ENCODE peak calls at places on chromosome 5, in seven cellular contexts. H is neuronal stem cell, E is IMR-90, M is mesendoderm, G is H9, L is trophoblast cell, K is H1. I is an unnamed sample.
A peak's percentile ranks its signal among the peaks of the same experiment; 100 is the strongest.

GRCh38 chr5:1594336-1595106 is 70.8 kb upstream of the LPCAT1 start:
- DNase-seq in H (peak; percentile 90), E (no peak), L (peak; percentile 52), M (peak; percentile 94), G (peak; percentile 92), K (peak; percentile 81), I (peak; percentile 40)

GRCh38 chr5:30197662-30198061 is 995.8 kb upstream of the CDH6 start:
- DNase-seq in L (no peak), K (no peak), E (no peak), H (no peak), M (no peak), G (no peak), I (no peak)

GRCh38 chr5:13821366-13821765 is 123.1 kb downstream of the DNAH5 start:
- DNase-seq in K (no peak), E (peak; percentile 38), L (no peak), H (no peak), M (no peak), G (no peak), I (no peak)

GRCh38 chr5:35117960-35118359 is 70.2 kb upstream of the AGXT2 start:
- DNase-seq in K (no peak), L (no peak), G (no peak), M (no peak), H (no peak), E (peak; percentile 89), I (peak; percentile 71)

GRCh38 chr5:179254638-179255271 is 90.5 kb downstream of the ADAMTS2 start:
- DNase-seq in M (no peak), H (no peak), E (no peak), G (peak; percentile 3), K (no peak), L (no peak), I (no peak)

GRCh38 chr5:88142801-88143692 is 125.6 kb downstream of the TMEM161B start:
- DNase-seq in L (no peak), H (peak; percentile 31), M (peak; percentile 22), K (no peak), G (no peak), E (no peak), I (peak; percentile 18)

GRCh38 chr5:1314564-1314982 is 19.7 kb upstream of the TERT start:
- DNase-seq in M (no peak), E (no peak), L (no peak), G (no peak), K (no peak), H (no peak), I (no peak)

GRCh38 chr5:34674226-34674625 is 18.1 kb downstream of the RAI14 start:
- DNase-seq in M (no peak), K (no peak), G (no peak), L (peak; percentile 41), H (no peak), E (peak; percentile 98), I (peak; percentile 74)

GRCh38 chr5:60677831-60678664 is 21.9 kb downstream of the DEPDC1B start:
- DNase-seq in G (no peak), E (peak; percentile 58), K (no peak), H (no peak), L (no peak), M (peak; percentile 59), I (peak; percentile 66)

GRCh38 chr5:11319851-11320580 is 559.0 kb upstream of the DAP start:
- DNase-seq in E (peak; percentile 12), L (peak; percentile 10), M (no peak), H (no peak), K (no peak), G (no peak), I (peak; percentile 80)

GRCh38 chr5:133314086-133314485 is 262.3 kb downstream of the HSPA4 start:
- DNase-seq in H (no peak), L (peak; percentile 72), E (no peak), M (no peak), G (no peak), K (no peak), I (no peak)

GRCh38 chr5:138138949-138139775 is at the start of gene NME5:
- DNase-seq in E (peak; percentile 40), M (peak; percentile 88), G (peak; percentile 82), K (peak; percentile 43), L (no peak), H (peak; percentile 38), I (peak; percentile 63)

DNA sequence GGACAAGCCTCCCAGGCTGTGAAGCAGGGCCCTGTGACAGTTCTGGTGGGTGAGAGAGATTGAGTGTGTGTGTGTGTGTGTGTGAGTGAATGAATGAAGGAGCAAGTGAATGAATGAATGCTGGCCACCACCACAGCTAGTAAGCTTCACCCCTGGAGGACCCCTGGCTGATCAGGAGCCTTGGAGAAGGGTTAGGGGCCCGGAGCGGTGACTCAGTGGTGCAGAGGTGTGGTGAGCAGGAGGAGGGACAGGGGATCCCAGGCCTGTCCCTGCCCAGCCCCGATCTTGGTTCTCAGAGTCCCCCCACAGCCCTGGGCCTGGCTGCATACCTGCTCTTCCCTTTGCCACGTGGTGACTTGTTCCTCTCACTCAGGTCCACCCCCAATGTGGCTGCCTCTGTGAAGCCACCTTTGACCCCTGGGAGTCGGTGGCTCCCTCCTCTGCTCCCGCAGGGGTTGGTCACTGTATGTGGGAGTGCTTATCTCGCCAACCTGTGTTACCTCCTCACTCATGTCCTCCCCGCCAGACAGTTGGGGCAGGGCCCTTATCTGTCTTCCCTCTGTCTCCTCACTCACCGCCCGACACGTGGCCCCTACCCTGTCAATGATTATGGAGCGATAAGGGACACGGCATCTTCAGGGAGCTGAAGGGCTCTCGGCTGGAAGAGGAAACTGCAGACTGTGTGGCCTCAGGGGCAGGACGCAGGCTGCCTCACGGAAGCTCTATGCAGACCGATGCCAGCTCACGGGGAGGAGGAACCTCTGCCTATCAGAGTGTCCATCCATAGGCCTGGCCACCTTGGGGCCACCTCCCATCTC is 99.9 kb upstream of the PITX1 start:
- DNase-seq in K (no peak), M (peak; percentile 77), E (no peak), L (peak; percentile 95), H (no peak), G (no peak), I (no peak)
- H4K8ac ChIP-seq in K (no peak overlapping the region), M (no peak overlapping the region), E (peak overlapping the region; percentile 32), L (no peak overlapping the region), H (no peak overlapping the region), G (no peak overlapping the region), I (peak overlapping the region; percentile 33)

DNA sequence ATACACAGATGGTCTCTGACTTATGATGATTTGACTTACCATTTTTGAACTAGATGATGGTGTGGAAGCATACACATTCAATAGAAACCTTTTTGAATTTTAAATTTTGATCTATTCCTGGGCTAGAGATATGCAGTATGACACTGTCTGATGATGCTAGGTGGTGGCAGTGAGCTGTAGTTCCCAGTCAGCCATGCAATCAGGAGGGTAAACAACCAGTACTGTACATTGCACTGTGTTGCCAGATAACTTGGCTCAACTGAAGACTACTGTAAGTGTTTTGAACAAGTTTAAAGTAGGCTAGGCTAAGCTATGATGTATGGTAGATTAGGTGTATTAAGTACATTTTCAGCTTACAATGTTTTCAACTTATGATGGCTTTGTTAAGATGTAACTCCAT is 859.1 kb upstream of the ARRDC3 start:
- DNase-seq in G (no peak), M (no peak), K (no peak), L (no peak), E (no peak), H (no peak), I (no peak)
- H4K8ac ChIP-seq in G (no peak overlapping the region), M (no peak overlapping the region), K (no peak overlapping the region), L (no peak overlapping the region), E (no peak overlapping the region), H (no peak overlapping the region), I (no peak overlapping the region)

GRCh38 chr5:72300590-72301339 is 19.3 kb downstream of the MRPS27 start:
- DNase-seq in E (no peak), M (no peak), L (no peak), K (no peak), H (no peak), G (no peak), I (no peak)

GRCh38 chr5:72305194-72306142 is 14.6 kb downstream of the MRPS27 start:
- DNase-seq in E (no peak), G (no peak), K (no peak), M (no peak), H (no peak), L (no peak), I (no peak)

GRCh38 chr5:72302171-72302570 is 17.9 kb downstream of the MRPS27 start:
- DNase-seq in K (peak; percentile 68), E (no peak), M (peak; percentile 98), L (no peak), H (peak; percentile 57), G (peak; percentile 68), I (no peak)

GRCh38 chr5:72298711-72299110 is 21.3 kb downstream of the MRPS27 start:
- DNase-seq in K (no peak), H (no peak), L (no peak), M (no peak), E (no peak), G (no peak), I (no peak)

DNA sequence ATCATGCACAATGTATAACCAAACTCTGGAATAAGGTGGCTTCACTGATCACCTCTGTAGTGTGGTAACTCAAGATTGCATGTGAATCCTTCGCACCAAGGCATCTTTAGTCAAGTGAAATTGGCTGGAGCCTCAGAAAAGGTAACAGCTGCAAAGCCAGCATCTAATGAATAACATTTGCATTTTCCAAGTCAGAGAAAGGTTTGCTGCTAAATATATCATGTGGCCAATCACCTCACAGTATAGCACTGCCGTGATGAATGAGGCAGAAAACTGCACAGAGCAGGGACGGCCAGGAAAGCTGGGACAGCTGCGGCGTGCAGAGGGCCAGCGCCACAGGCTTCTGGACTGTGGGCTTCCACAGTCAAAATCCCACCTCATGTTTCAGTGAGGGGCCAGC is 18.5 kb downstream of the MRPS27 start:
- DNase-seq in H (no peak), E (no peak), K (no peak), L (no peak), M (no peak), G (no peak), I (no peak)
- H4K8ac ChIP-seq in H (no peak overlapping the region), E (no peak overlapping the region), K (no peak overlapping the region), L (no peak overlapping the region), M (no peak overlapping the region), G (no peak overlapping the region), I (no peak overlapping the region)

DNA sequence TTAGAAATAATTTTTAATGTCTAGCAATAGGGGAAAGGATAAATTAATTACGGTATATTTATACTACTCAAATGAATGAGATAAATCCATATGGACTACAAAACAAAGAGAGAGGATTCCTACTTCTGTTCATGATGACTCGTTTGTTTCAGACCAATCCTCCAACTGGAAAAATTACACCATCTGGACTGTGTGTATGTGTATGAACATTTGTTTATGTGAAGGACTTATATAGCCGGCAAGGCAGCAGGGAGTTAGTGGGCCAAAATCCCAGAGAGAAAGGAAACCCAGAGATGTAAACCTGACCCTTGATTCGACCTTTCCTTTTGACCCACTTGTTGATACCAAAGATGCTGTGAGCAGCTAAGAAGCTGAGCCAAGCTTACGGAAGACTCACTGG is 20.1 kb downstream of the PDE6A start:
- DNase-seq in H (no peak), K (no peak), E (peak; percentile 83), L (no peak), G (no peak), M (no peak), I (peak; percentile 71)
- H4K8ac ChIP-seq in H (no peak overlapping the region), K (no peak overlapping the region), E (no peak overlapping the region), L (no peak overlapping the region), G (no peak overlapping the region), M (no peak overlapping the region), I (no peak overlapping the region)

GRCh38 chr5:153658606-153659005 is 168.1 kb downstream of the GRIA1 start:
- DNase-seq in H (peak; percentile 60), K (peak; percentile 7), L (no peak), M (peak; percentile 53), E (no peak), G (no peak), I (no peak)
- H4K8ac ChIP-seq in H (no peak overlapping the region), K (no peak overlapping the region), L (no peak overlapping the region), M (no peak overlapping the region), E (no peak overlapping the region), G (no peak overlapping the region), I (no peak overlapping the region)

I was measured in mesenchymal stem cell.